ENCODE peak calls at places on chromosomes 4 and X, in nine cellular contexts. One of them, this sample, is unnamed.

GRCh38 chrX:13051529-13052172 is 7.2 kb upstream of the FAM9C start:
- DNase-seq in activated T-cell treated with anti-CD3 and anti-CD28 coated beads for 24 hours: no peak
- DNase-seq in NCI-H2171: no peak
- DNase-seq in stimulated activated CD8-positive, alpha-beta memory T cell treated with anti-CD3 and anti-CD28 coated beads, Interleukin-2, amount 100 ng/mL, for 48 hours: no peak
- DNase-seq in amniotic stem cell: no peak
- DNase-seq in kidney tubule cell: no peak
- DNase-seq in ACHN: no peak
- DNase-seq in myocyte: no peak
- DNase-seq in mucosa of descending colon: no peak
- DNase-seq in this sample: no peak

GRCh38 chr4:123701046-123701445 is 304.5 kb downstream of the SPRY1 start:
- DNase-seq in activated T-cell treated with anti-CD3 and anti-CD28 coated beads for 24 hours: no peak
- DNase-seq in NCI-H2171: no peak
- DNase-seq in stimulated activated CD8-positive, alpha-beta memory T cell treated with anti-CD3 and anti-CD28 coated beads, Interleukin-2, amount 100 ng/mL, for 48 hours: no peak
- DNase-seq in amniotic stem cell: no peak
- DNase-seq in kidney tubule cell: no peak
- DNase-seq in ACHN: no peak
- DNase-seq in myocyte: peak; percentile 9
- DNase-seq in mucosa of descending colon: no peak
- DNase-seq in this sample: no peak

GRCh38 chrX:134935286-134935685 is 55.5 kb upstream of the SMIM10 start:
- DNase-seq in activated T-cell treated with anti-CD3 and anti-CD28 coated beads for 24 hours: no peak
- DNase-seq in NCI-H2171: no peak
- DNase-seq in stimulated activated CD8-positive, alpha-beta memory T cell treated with anti-CD3 and anti-CD28 coated beads, Interleukin-2, amount 100 ng/mL, for 48 hours: no peak
- DNase-seq in amniotic stem cell: no peak
- DNase-seq in kidney tubule cell: peak; percentile 20
- DNase-seq in ACHN: no peak
- DNase-seq in myocyte: no peak
- DNase-seq in mucosa of descending colon: no peak
- DNase-seq in this sample: no peak

GRCh38 chr4:140837742-140838141 is 81.6 kb upstream of the TBC1D9 start:
- DNase-seq in activated T-cell treated with anti-CD3 and anti-CD28 coated beads for 24 hours: no peak
- DNase-seq in NCI-H2171: no peak
- DNase-seq in stimulated activated CD8-positive, alpha-beta memory T cell treated with anti-CD3 and anti-CD28 coated beads, Interleukin-2, amount 100 ng/mL, for 48 hours: no peak
- DNase-seq in amniotic stem cell: no peak
- DNase-seq in kidney tubule cell: no peak
- DNase-seq in ACHN: no peak
- DNase-seq in myocyte: no peak
- DNase-seq in mucosa of descending colon: no peak
- DNase-seq in this sample: no peak

GRCh38 chrX:96776966-96777365 is 92.3 kb downstream of the DIAPH2 start:
- DNase-seq in activated T-cell treated with anti-CD3 and anti-CD28 coated beads for 24 hours: no peak
- DNase-seq in NCI-H2171: no peak
- DNase-seq in stimulated activated CD8-positive, alpha-beta memory T cell treated with anti-CD3 and anti-CD28 coated beads, Interleukin-2, amount 100 ng/mL, for 48 hours: no peak
- DNase-seq in amniotic stem cell: no peak
- DNase-seq in kidney tubule cell: no peak
- DNase-seq in ACHN: no peak
- DNase-seq in myocyte: no peak
- DNase-seq in mucosa of descending colon: no peak
- DNase-seq in this sample: no peak

GRCh38 chrX:46831620-46832327 is 5.1 kb upstream of the RP2 start:
- DNase-seq in activated T-cell treated with anti-CD3 and anti-CD28 coated beads for 24 hours: no peak
- DNase-seq in NCI-H2171: no peak
- DNase-seq in stimulated activated CD8-positive, alpha-beta memory T cell treated with anti-CD3 and anti-CD28 coated beads, Interleukin-2, amount 100 ng/mL, for 48 hours: no peak
- DNase-seq in amniotic stem cell: no peak
- DNase-seq in kidney tubule cell: no peak
- DNase-seq in ACHN: no peak
- DNase-seq in myocyte: no peak
- DNase-seq in mucosa of descending colon: no peak
- DNase-seq in this sample: no peak

GRCh38 chrX:47243351-47243750 is 10.5 kb downstream of the USP11 start:
- DNase-seq in activated T-cell treated with anti-CD3 and anti-CD28 coated beads for 24 hours: no peak
- DNase-seq in NCI-H2171: no peak
- DNase-seq in stimulated activated CD8-positive, alpha-beta memory T cell treated with anti-CD3 and anti-CD28 coated beads, Interleukin-2, amount 100 ng/mL, for 48 hours: no peak
- DNase-seq in amniotic stem cell: no peak
- DNase-seq in kidney tubule cell: no peak
- DNase-seq in ACHN: no peak
- DNase-seq in myocyte: no peak
- DNase-seq in mucosa of descending colon: no peak
- DNase-seq in this sample: no peak

GRCh38 chr4:622071-622995 is 3.0 kb upstream of the PDE6B start:
- DNase-seq in activated T-cell treated with anti-CD3 and anti-CD28 coated beads for 24 hours: no peak
- DNase-seq in NCI-H2171: no peak
- DNase-seq in stimulated activated CD8-positive, alpha-beta memory T cell treated with anti-CD3 and anti-CD28 coated beads, Interleukin-2, amount 100 ng/mL, for 48 hours: no peak
- DNase-seq in amniotic stem cell: no peak
- DNase-seq in kidney tubule cell: no peak
- DNase-seq in ACHN: no peak
- DNase-seq in myocyte: no peak
- DNase-seq in mucosa of descending colon: no peak
- DNase-seq in this sample: no peak

GRCh38 chrX:68995780-68996551 is 167.1 kb downstream of the EFNB1 start:
- DNase-seq in activated T-cell treated with anti-CD3 and anti-CD28 coated beads for 24 hours: no peak
- DNase-seq in NCI-H2171: no peak
- DNase-seq in stimulated activated CD8-positive, alpha-beta memory T cell treated with anti-CD3 and anti-CD28 coated beads, Interleukin-2, amount 100 ng/mL, for 48 hours: no peak
- DNase-seq in amniotic stem cell: no peak
- DNase-seq in kidney tubule cell: peak; percentile 71
- DNase-seq in ACHN: no peak
- DNase-seq in myocyte: no peak
- DNase-seq in mucosa of descending colon: peak; percentile 73
- DNase-seq in this sample: no peak

GRCh38 chr4:102687373-102687981 is 73.3 kb downstream of the MANBA start:
- DNase-seq in activated T-cell treated with anti-CD3 and anti-CD28 coated beads for 24 hours: no peak
- DNase-seq in NCI-H2171: no peak
- DNase-seq in stimulated activated CD8-positive, alpha-beta memory T cell treated with anti-CD3 and anti-CD28 coated beads, Interleukin-2, amount 100 ng/mL, for 48 hours: no peak
- DNase-seq in amniotic stem cell: no peak
- DNase-seq in kidney tubule cell: peak; percentile 89
- DNase-seq in ACHN: no peak
- DNase-seq in myocyte: no peak
- DNase-seq in mucosa of descending colon: no peak
- DNase-seq in this sample: no peak

GRCh38 chr4:33722800-33723511 is 2521.4 kb downstream of the ARAP2 start:
- DNase-seq in activated T-cell treated with anti-CD3 and anti-CD28 coated beads for 24 hours: no peak
- DNase-seq in NCI-H2171: no peak
- DNase-seq in stimulated activated CD8-positive, alpha-beta memory T cell treated with anti-CD3 and anti-CD28 coated beads, Interleukin-2, amount 100 ng/mL, for 48 hours: no peak
- DNase-seq in amniotic stem cell: peak; percentile 7
- DNase-seq in kidney tubule cell: no peak
- DNase-seq in ACHN: no peak
- DNase-seq in myocyte: peak; percentile 59
- DNase-seq in mucosa of descending colon: no peak
- DNase-seq in this sample: no peak

GRCh38 chrX:42096262-42096939 is 173.0 kb upstream of the CASK start:
- DNase-seq in activated T-cell treated with anti-CD3 and anti-CD28 coated beads for 24 hours: no peak
- DNase-seq in NCI-H2171: no peak
- DNase-seq in stimulated activated CD8-positive, alpha-beta memory T cell treated with anti-CD3 and anti-CD28 coated beads, Interleukin-2, amount 100 ng/mL, for 48 hours: no peak
- DNase-seq in amniotic stem cell: peak; percentile 63
- DNase-seq in kidney tubule cell: peak; percentile 98
- DNase-seq in ACHN: peak; percentile 91
- DNase-seq in myocyte: peak; percentile 53
- DNase-seq in mucosa of descending colon: no peak
- DNase-seq in this sample: no peak

GRCh38 chr4:181559637-181560036 is 683.6 kb upstream of the TENM3 start:
- DNase-seq in activated T-cell treated with anti-CD3 and anti-CD28 coated beads for 24 hours: no peak
- DNase-seq in NCI-H2171: no peak
- DNase-seq in stimulated activated CD8-positive, alpha-beta memory T cell treated with anti-CD3 and anti-CD28 coated beads, Interleukin-2, amount 100 ng/mL, for 48 hours: no peak
- DNase-seq in amniotic stem cell: no peak
- DNase-seq in kidney tubule cell: no peak
- DNase-seq in ACHN: no peak
- DNase-seq in myocyte: no peak
- DNase-seq in mucosa of descending colon: no peak
- DNase-seq in this sample: no peak

GRCh38 chrX:1488141-1488540 is 35.4 kb upstream of the ASMTL start:
- DNase-seq in activated T-cell treated with anti-CD3 and anti-CD28 coated beads for 24 hours: no peak
- DNase-seq in NCI-H2171: no peak
- DNase-seq in stimulated activated CD8-positive, alpha-beta memory T cell treated with anti-CD3 and anti-CD28 coated beads, Interleukin-2, amount 100 ng/mL, for 48 hours: no peak
- DNase-seq in amniotic stem cell: no peak
- DNase-seq in kidney tubule cell: no peak
- DNase-seq in ACHN: no peak
- DNase-seq in myocyte: no peak
- DNase-seq in mucosa of descending colon: no peak
- DNase-seq in this sample: no peak

GRCh38 chr4:128570380-128570779 is 239.1 kb upstream of the JADE1 start:
- DNase-seq in activated T-cell treated with anti-CD3 and anti-CD28 coated beads for 24 hours: no peak
- DNase-seq in NCI-H2171: no peak
- DNase-seq in stimulated activated CD8-positive, alpha-beta memory T cell treated with anti-CD3 and anti-CD28 coated beads, Interleukin-2, amount 100 ng/mL, for 48 hours: no peak
- DNase-seq in amniotic stem cell: no peak
- DNase-seq in kidney tubule cell: peak; percentile 55
- DNase-seq in ACHN: no peak
- DNase-seq in myocyte: no peak
- DNase-seq in mucosa of descending colon: no peak
- DNase-seq in this sample: no peak

GRCh38 chr4:82753238-82753637 is 45.4 kb downstream of the SCD5 start:
- DNase-seq in activated T-cell treated with anti-CD3 and anti-CD28 coated beads for 24 hours: no peak
- DNase-seq in NCI-H2171: no peak
- DNase-seq in stimulated activated CD8-positive, alpha-beta memory T cell treated with anti-CD3 and anti-CD28 coated beads, Interleukin-2, amount 100 ng/mL, for 48 hours: no peak
- DNase-seq in amniotic stem cell: no peak
- DNase-seq in kidney tubule cell: peak; percentile 51
- DNase-seq in ACHN: no peak
- DNase-seq in myocyte: no peak
- DNase-seq in mucosa of descending colon: no peak
- DNase-seq in this sample: no peak

GRCh38 chr4:181619651-181620050 is 623.6 kb upstream of the TENM3 start:
- DNase-seq in activated T-cell treated with anti-CD3 and anti-CD28 coated beads for 24 hours: no peak
- DNase-seq in NCI-H2171: no peak
- DNase-seq in stimulated activated CD8-positive, alpha-beta memory T cell treated with anti-CD3 and anti-CD28 coated beads, Interleukin-2, amount 100 ng/mL, for 48 hours: no peak
- DNase-seq in amniotic stem cell: no peak
- DNase-seq in kidney tubule cell: no peak
- DNase-seq in ACHN: no peak
- DNase-seq in myocyte: no peak
- DNase-seq in mucosa of descending colon: no peak
- DNase-seq in this sample: no peak

GRCh38 chr4:629916-630641 is 4.7 kb downstream of the PDE6B start:
- DNase-seq in activated T-cell treated with anti-CD3 and anti-CD28 coated beads for 24 hours: no peak
- DNase-seq in NCI-H2171: no peak
- DNase-seq in stimulated activated CD8-positive, alpha-beta memory T cell treated with anti-CD3 and anti-CD28 coated beads, Interleukin-2, amount 100 ng/mL, for 48 hours: no peak
- DNase-seq in amniotic stem cell: no peak
- DNase-seq in kidney tubule cell: no peak
- DNase-seq in ACHN: no peak
- DNase-seq in myocyte: no peak
- DNase-seq in mucosa of descending colon: no peak
- DNase-seq in this sample: no peak

GRCh38 chr4:182212211-182212761 is 30.9 kb upstream of the TENM3 start:
- DNase-seq in activated T-cell treated with anti-CD3 and anti-CD28 coated beads for 24 hours: no peak
- DNase-seq in NCI-H2171: no peak
- DNase-seq in stimulated activated CD8-positive, alpha-beta memory T cell treated with anti-CD3 and anti-CD28 coated beads, Interleukin-2, amount 100 ng/mL, for 48 hours: no peak
- DNase-seq in amniotic stem cell: no peak
- DNase-seq in kidney tubule cell: no peak
- DNase-seq in ACHN: no peak
- DNase-seq in myocyte: peak; percentile 89
- DNase-seq in mucosa of descending colon: no peak
- DNase-seq in this sample: peak; percentile 31

GRCh38 chrX:107541244-107541643 is 87.1 kb upstream of the PRPS1 start:
- DNase-seq in activated T-cell treated with anti-CD3 and anti-CD28 coated beads for 24 hours: no peak
- DNase-seq in NCI-H2171: no peak
- DNase-seq in stimulated activated CD8-positive, alpha-beta memory T cell treated with anti-CD3 and anti-CD28 coated beads, Interleukin-2, amount 100 ng/mL, for 48 hours: no peak
- DNase-seq in amniotic stem cell: no peak
- DNase-seq in kidney tubule cell: peak; percentile 7
- DNase-seq in ACHN: no peak
- DNase-seq in myocyte: peak; percentile 52
- DNase-seq in mucosa of descending colon: no peak
- DNase-seq in this sample: no peak

GRCh38 chr4:21046121-21046520 is 345.9 kb downstream of the PACRGL start:
- DNase-seq in activated T-cell treated with anti-CD3 and anti-CD28 coated beads for 24 hours: no peak
- DNase-seq in NCI-H2171: no peak
- DNase-seq in stimulated activated CD8-positive, alpha-beta memory T cell treated with anti-CD3 and anti-CD28 coated beads, Interleukin-2, amount 100 ng/mL, for 48 hours: no peak
- DNase-seq in amniotic stem cell: no peak
- DNase-seq in kidney tubule cell: peak; percentile 10
- DNase-seq in ACHN: no peak
- DNase-seq in myocyte: no peak
- DNase-seq in mucosa of descending colon: no peak
- DNase-seq in this sample: no peak

GRCh38 chr4:137861682-137862081 is 329.4 kb upstream of the PCDH18 start:
- DNase-seq in activated T-cell treated with anti-CD3 and anti-CD28 coated beads for 24 hours: no peak
- DNase-seq in NCI-H2171: no peak
- DNase-seq in stimulated activated CD8-positive, alpha-beta memory T cell treated with anti-CD3 and anti-CD28 coated beads, Interleukin-2, amount 100 ng/mL, for 48 hours: no peak
- DNase-seq in amniotic stem cell: no peak
- DNase-seq in kidney tubule cell: peak; percentile 4
- DNase-seq in ACHN: peak; percentile 31
- DNase-seq in myocyte: peak; percentile 40
- DNase-seq in mucosa of descending colon: no peak
- DNase-seq in this sample: no peak

GRCh38 chr4:159446266-159446976 is 343.5 kb downstream of the RAPGEF2 start:
- DNase-seq in activated T-cell treated with anti-CD3 and anti-CD28 coated beads for 24 hours: no peak
- DNase-seq in NCI-H2171: peak; percentile 8
- DNase-seq in stimulated activated CD8-positive, alpha-beta memory T cell treated with anti-CD3 and anti-CD28 coated beads, Interleukin-2, amount 100 ng/mL, for 48 hours: no peak
- DNase-seq in amniotic stem cell: peak; percentile 49
- DNase-seq in kidney tubule cell: peak; percentile 83
- DNase-seq in ACHN: peak; percentile 74
- DNase-seq in myocyte: peak; percentile 75
- DNase-seq in mucosa of descending colon: no peak
- DNase-seq in this sample: peak; percentile 49

GRCh38 chr4:166075599-166075998 is 202.6 kb downstream of the TLL1 start:
- DNase-seq in activated T-cell treated with anti-CD3 and anti-CD28 coated beads for 24 hours: no peak
- DNase-seq in NCI-H2171: no peak
- DNase-seq in stimulated activated CD8-positive, alpha-beta memory T cell treated with anti-CD3 and anti-CD28 coated beads, Interleukin-2, amount 100 ng/mL, for 48 hours: no peak
- DNase-seq in amniotic stem cell: no peak
- DNase-seq in kidney tubule cell: no peak
- DNase-seq in ACHN: no peak
- DNase-seq in myocyte: no peak
- DNase-seq in mucosa of descending colon: no peak
- DNase-seq in this sample: no peak

GRCh38 chr4:188307591-188307990 is 168.3 kb downstream of the TRIML1 start:
- DNase-seq in activated T-cell treated with anti-CD3 and anti-CD28 coated beads for 24 hours: no peak
- DNase-seq in NCI-H2171: no peak
- DNase-seq in stimulated activated CD8-positive, alpha-beta memory T cell treated with anti-CD3 and anti-CD28 coated beads, Interleukin-2, amount 100 ng/mL, for 48 hours: no peak
- DNase-seq in amniotic stem cell: no peak
- DNase-seq in kidney tubule cell: no peak
- DNase-seq in ACHN: no peak
- DNase-seq in myocyte: no peak
- DNase-seq in mucosa of descending colon: no peak
- DNase-seq in this sample: no peak

GRCh38 chrX:135435933-135436332 is 14.2 kb downstream of the SMIM10L2A start:
- DNase-seq in activated T-cell treated with anti-CD3 and anti-CD28 coated beads for 24 hours: no peak
- DNase-seq in NCI-H2171: no peak
- DNase-seq in stimulated activated CD8-positive, alpha-beta memory T cell treated with anti-CD3 and anti-CD28 coated beads, Interleukin-2, amount 100 ng/mL, for 48 hours: no peak
- DNase-seq in amniotic stem cell: no peak
- DNase-seq in kidney tubule cell: no peak
- DNase-seq in ACHN: no peak
- DNase-seq in myocyte: no peak
- DNase-seq in mucosa of descending colon: no peak
- DNase-seq in this sample: no peak

GRCh38 chrX:9122504-9123245 is 88.7 kb upstream of the FAM9B start:
- DNase-seq in activated T-cell treated with anti-CD3 and anti-CD28 coated beads for 24 hours: no peak
- DNase-seq in NCI-H2171: no peak
- DNase-seq in stimulated activated CD8-positive, alpha-beta memory T cell treated with anti-CD3 and anti-CD28 coated beads, Interleukin-2, amount 100 ng/mL, for 48 hours: no peak
- DNase-seq in amniotic stem cell: no peak
- DNase-seq in kidney tubule cell: peak; percentile 15
- DNase-seq in ACHN: no peak
- DNase-seq in myocyte: no peak
- DNase-seq in mucosa of descending colon: no peak
- DNase-seq in this sample: no peak

GRCh38 chrX:644304-645023 is 13.9 kb downstream of the SHOX start:
- DNase-seq in activated T-cell treated with anti-CD3 and anti-CD28 coated beads for 24 hours: no peak
- DNase-seq in NCI-H2171: no peak
- DNase-seq in stimulated activated CD8-positive, alpha-beta memory T cell treated with anti-CD3 and anti-CD28 coated beads, Interleukin-2, amount 100 ng/mL, for 48 hours: no peak
- DNase-seq in amniotic stem cell: no peak
- DNase-seq in kidney tubule cell: no peak
- DNase-seq in ACHN: no peak
- DNase-seq in myocyte: no peak
- DNase-seq in mucosa of descending colon: no peak
- DNase-seq in this sample: no peak

GRCh38 chr4:30825008-30825765 is 105.0 kb downstream of the PCDH7 start:
- DNase-seq in activated T-cell treated with anti-CD3 and anti-CD28 coated beads for 24 hours: no peak
- DNase-seq in NCI-H2171: no peak
- DNase-seq in stimulated activated CD8-positive, alpha-beta memory T cell treated with anti-CD3 and anti-CD28 coated beads, Interleukin-2, amount 100 ng/mL, for 48 hours: no peak
- DNase-seq in amniotic stem cell: no peak
- DNase-seq in kidney tubule cell: peak; percentile 12
- DNase-seq in ACHN: no peak
- DNase-seq in myocyte: no peak
- DNase-seq in mucosa of descending colon: no peak
- DNase-seq in this sample: no peak

GRCh38 chr4:47852121-47852520 is 14.3 kb upstream of the CORIN start:
- DNase-seq in activated T-cell treated with anti-CD3 and anti-CD28 coated beads for 24 hours: no peak
- DNase-seq in NCI-H2171: no peak
- DNase-seq in stimulated activated CD8-positive, alpha-beta memory T cell treated with anti-CD3 and anti-CD28 coated beads, Interleukin-2, amount 100 ng/mL, for 48 hours: no peak
- DNase-seq in amniotic stem cell: no peak
- DNase-seq in kidney tubule cell: no peak
- DNase-seq in ACHN: no peak
- DNase-seq in myocyte: peak; percentile 30
- DNase-seq in mucosa of descending colon: no peak
- DNase-seq in this sample: no peak

GRCh38 chr4:7777871-7778523 is 161.7 kb downstream of the AFAP1 start:
- DNase-seq in activated T-cell treated with anti-CD3 and anti-CD28 coated beads for 24 hours: no peak
- DNase-seq in NCI-H2171: no peak
- DNase-seq in stimulated activated CD8-positive, alpha-beta memory T cell treated with anti-CD3 and anti-CD28 coated beads, Interleukin-2, amount 100 ng/mL, for 48 hours: no peak
- DNase-seq in amniotic stem cell: no peak
- DNase-seq in kidney tubule cell: no peak
- DNase-seq in ACHN: no peak
- DNase-seq in myocyte: peak; percentile 54
- DNase-seq in mucosa of descending colon: no peak
- DNase-seq in this sample: no peak